ENCODE peak calls at places on chromosome 9, in six cellular contexts. N is sigmoid colon, Q is gastrocnemius medialis, C is endothelial cell of umbilical vein, O is foreskin keratinocyte, V is H9. A is an unnamed sample.
A peak's percentile ranks its signal among the peaks of the same experiment; 100 is the strongest.

GRCh38 chr9:99181621-99182020 is 40.1 kb downstream of the ALG2 start:
- DNase-seq in N (no peak), Q (no peak), C (no peak), O (no peak), V (no peak), A (no peak)

GRCh38 chr9:88936668-88937067 is 54.6 kb upstream of the S1PR3 start:
- DNase-seq in N (no peak), Q (peak; percentile 12), C (no peak), O (no peak), V (no peak), A (no peak)

GRCh38 chr9:87515086-87515485 is 17.4 kb downstream of the DAPK1 start:
- DNase-seq in N (no peak), Q (no peak), C (no peak), O (no peak), V (no peak), A (no peak)

GRCh38 chr9:14119694-14120514 is 194.0 kb downstream of the NFIB start:
- DNase-seq in N (no peak), Q (peak; percentile 10), C (no peak), O (peak; percentile 63), V (no peak), A (peak; percentile 20)

GRCh38 chr9:30075451-30076199 is 2308.8 kb upstream of the ACO1 start:
- DNase-seq in N (no peak), Q (no peak), C (no peak), O (peak; percentile 68), V (no peak), A (peak; percentile 42)

GRCh38 chr9:114592356-114592755 is 4.8 kb downstream of the ATP6V1G1 start:
- DNase-seq in N (no peak), Q (peak; percentile 14), C (peak; percentile 83), O (peak; percentile 91), V (no peak), A (peak; percentile 59)

GRCh38 chr9:138020120-138020794 is 142.7 kb downstream of the CACNA1B start:
- DNase-seq in N (peak; percentile 57), Q (no peak), C (no peak), O (no peak), V (no peak), A (no peak)

GRCh38 chr9:135612981-135613910 is 26.1 kb downstream of the GLT6D1 start:
- DNase-seq in N (no peak), Q (no peak), C (no peak), O (no peak), V (no peak), A (no peak)

GRCh38 chr9:121267689-121268597 is at the start of gene GSN:
- DNase-seq in N (peak; percentile 94), Q (peak; percentile 58), C (peak; percentile 68), O (no peak), V (peak; percentile 85), A (peak; percentile 88)

GRCh38 chr9:105993051-105993854 is 298.9 kb downstream of the TMEM38B start:
- DNase-seq in N (no peak), Q (no peak), C (no peak), O (no peak), V (no peak), A (no peak)

GRCh38 chr9:72614057-72614456 is 92.6 kb downstream of the TMC1 start:
- DNase-seq in N (no peak), Q (no peak), C (no peak), O (no peak), V (no peak), A (no peak)

GRCh38 chr9:7003876-7004275 is 246.1 kb downstream of the KDM4C start:
- DNase-seq in N (no peak), Q (no peak), C (no peak), O (no peak), V (no peak), A (no peak)

GRCh38 chr9:116467740-116468351 is 219.3 kb upstream of the TRIM32 start:
- DNase-seq in N (no peak), Q (no peak), C (no peak), O (no peak), V (no peak), A (no peak)

GRCh38 chr9:87371801-87372374 is 125.8 kb upstream of the DAPK1 start:
- DNase-seq in N (no peak), Q (no peak), C (no peak), O (no peak), V (no peak), A (no peak)

GRCh38 chr9:133704711-133705181 is 33.4 kb downstream of the SARDH start:
- DNase-seq in N (peak; percentile 56), Q (no peak), C (no peak), O (no peak), V (no peak), A (no peak)

GRCh38 chr9:81529556-81530193 is 159.7 kb downstream of the TLE1 start:
- DNase-seq in N (peak; percentile 70), Q (no peak), C (peak; percentile 89), O (peak; percentile 59), V (no peak), A (peak; percentile 88)

GRCh38 chr9:121736964-121737462 is 85.6 kb downstream of the DAB2IP start:
- DNase-seq in N (no peak), Q (no peak), C (no peak), O (no peak), V (peak; percentile 92), A (peak; percentile 74)

GRCh38 chr9:131500377-131500776 is 2.3 kb upstream of the POMT1 start:
- DNase-seq in N (no peak), Q (no peak), C (no peak), O (no peak), V (no peak), A (peak; percentile 21)

GRCh38 chr9:90556897-90557296 is 85.7 kb downstream of the DIRAS2 start:
- DNase-seq in N (no peak), Q (no peak), C (no peak), O (no peak), V (no peak), A (peak; percentile 22)

GRCh38 chr9:125747053-125747764 is at the start of gene PBX3:
- DNase-seq in N (peak; percentile 81), Q (peak; percentile 8), C (peak; percentile 38), O (no peak), V (no peak), A (peak; percentile 50)

GRCh38 chr9:135215571-135216161 is 128.2 kb downstream of the OLFM1 start:
- DNase-seq in N (peak; percentile 57), Q (no peak), C (no peak), O (no peak), V (no peak), A (no peak)

GRCh38 chr9:70080481-70081119 is 37.0 kb downstream of the MAMDC2 start:
- DNase-seq in N (peak; percentile 78), Q (no peak), C (peak; percentile 33), O (no peak), V (no peak), A (no peak)

GRCh38 chr9:70079364-70080103 is 35.9 kb downstream of the MAMDC2 start:
- DNase-seq in N (no peak), Q (no peak), C (no peak), O (no peak), V (no peak), A (no peak)

GRCh38 chr9:70083429-70083828 is 39.8 kb downstream of the MAMDC2 start:
- DNase-seq in N (no peak), Q (no peak), C (no peak), O (no peak), V (no peak), A (peak; percentile 11)

GRCh38 chr9:70085241-70085640 is 41.6 kb downstream of the MAMDC2 start:
- DNase-seq in N (no peak), Q (no peak), C (peak; percentile 44), O (no peak), V (no peak), A (peak; percentile 17)

GRCh38 chr9:70081120-70081495 is 37.5 kb downstream of the MAMDC2 start:
- DNase-seq in N (peak; percentile 76), Q (no peak), C (peak; percentile 12), O (no peak), V (no peak), A (no peak)
- TF ChIP-seq CTCF in N (no peak), Q (no peak), C (no peak), O (no peak), V (no peak), A (no peak)

GRCh38 chr9:4553951-4554381 is 63.7 kb downstream of the SLC1A1 start:
- DNase-seq in N (no peak), Q (no peak), C (peak; percentile 88), O (no peak), V (no peak), A (no peak)

GRCh38 chr9:4550777-4551476 is 60.7 kb downstream of the SLC1A1 start:
- DNase-seq in N (no peak), Q (no peak), C (peak; percentile 40), O (no peak), V (no peak), A (no peak)

GRCh38 chr9:4558599-4558998 is 68.3 kb downstream of the SLC1A1 start:
- DNase-seq in N (no peak), Q (no peak), C (no peak), O (no peak), V (no peak), A (no peak)

GRCh38 chr9:4559238-4560182 is 69.2 kb downstream of the SLC1A1 start:
- DNase-seq in N (no peak), Q (no peak), C (no peak), O (no peak), V (no peak), A (no peak)

GRCh38 chr9:4555251-4555650 is 65.0 kb downstream of the SLC1A1 start:
- DNase-seq in N (no peak), Q (no peak), C (peak; percentile 91), O (no peak), V (no peak), A (no peak)
- H3K27ac ChIP-seq in N (no peak overlapping the region), Q (peak overlapping the region; percentile 36), C (peak overlapping the region; percentile 86), O (no peak overlapping the region), V (no peak overlapping the region), A (no peak overlapping the region)

DNA sequence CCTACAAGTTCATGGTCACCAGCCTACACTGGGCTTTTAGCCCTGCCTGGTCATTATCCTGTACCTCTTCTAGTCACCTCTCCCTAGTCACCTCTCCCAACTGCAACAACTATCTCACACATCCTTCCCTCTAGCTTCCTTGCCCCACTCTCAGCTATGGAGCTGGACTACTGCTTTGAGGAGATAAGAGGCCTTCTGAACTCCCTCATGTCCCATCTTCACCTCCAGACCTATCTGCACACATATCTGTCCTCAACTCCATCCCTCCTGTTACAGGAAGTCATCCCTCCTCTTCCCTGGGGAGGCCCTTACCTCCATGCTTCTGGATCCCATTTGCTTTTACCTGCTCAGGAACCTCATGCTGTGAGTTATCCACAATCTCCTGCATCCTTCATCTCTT is 5.7 kb downstream of the RPP25L start:
- DNase-seq in N (no peak), Q (no peak), C (no peak), O (no peak), V (no peak), A (no peak)
- TF ChIP-seq CTCF in N (no peak), Q (no peak), C (no peak), O (no peak), V (no peak), A (no peak)

GRCh38 chr9:123063172-123063508 is 29.7 kb downstream of the GPR21 start:
- DNase-seq in N (no peak), Q (no peak), C (no peak), O (no peak), V (no peak), A (no peak)

GRCh38 chr9:123064662-123065061 is 31.2 kb downstream of the GPR21 start:
- DNase-seq in N (no peak), Q (no peak), C (no peak), O (no peak), V (no peak), A (no peak)

GRCh38 chr9:123065191-123065590 is 31.7 kb downstream of the GPR21 start:
- DNase-seq in N (no peak), Q (no peak), C (no peak), O (no peak), V (no peak), A (no peak)

GRCh38 chr9:123062306-123063171 is 29.1 kb downstream of the GPR21 start:
- DNase-seq in N (no peak), Q (no peak), C (no peak), O (no peak), V (no peak), A (no peak)

GRCh38 chr9:123063896-123064295 is 30.4 kb downstream of the GPR21 start:
- DNase-seq in N (no peak), Q (no peak), C (no peak), O (no peak), V (no peak), A (no peak)
- H3K27ac ChIP-seq in N (no peak overlapping the region), Q (no peak overlapping the region), C (no peak overlapping the region), O (no peak overlapping the region), V (no peak overlapping the region), A (no peak overlapping the region)

A was measured in RWPE1.